ENCODE peak calls at places on chromosomes 1 and 21, in six cellular contexts. K is cardiac muscle cell; B is HCT116; J is endodermal cell; U is NCI-H69; Q is stimulated activated CD8-positive, alpha-beta memory T cell treated with anti-CD3 and anti-CD28 coated beads, Interleukin-4, amount 100 ng/mL, for 24 hours. P is an unnamed sample.

GRCh38 chr21:43300496-43301423 is 126.2 kb downstream of the SIK1 start:
- DNase-seq in U (no peak), B (no peak), Q (no peak), J (no peak), K (no peak), P (no peak)

GRCh38 chr1:54488065-54488750 is 59.8 kb upstream of the ACOT11 start:
- DNase-seq in U (peak), B (peak), K (peak), Q (peak), J (peak), P (peak)

GRCh38 chr1:244388961-244389360 is 62.7 kb downstream of the ADSS2 start:
- DNase-seq in K (no peak), Q (no peak), J (no peak), B (no peak), U (no peak), P (no peak)

GRCh38 chr1:234998174-234998741 is 130.4 kb downstream of the TOMM20 start:
- DNase-seq in B (peak), Q (no peak), U (peak), J (peak), K (no peak), P (peak)

GRCh38 chr1:235622933-235623790 is 26.4 kb downstream of the GNG4 start:
- DNase-seq in B (no peak), U (peak), K (no peak), J (no peak), Q (no peak), P (no peak)

GRCh38 chr1:117059334-117059677 is 820 bp upstream of the TTF2 start:
- DNase-seq in K (no peak), B (peak), J (no peak), U (peak), Q (peak), P (peak)

GRCh38 chr1:44531785-44532566 is 126.9 kb downstream of the RNF220 start:
- DNase-seq in J (no peak), B (peak), U (peak), Q (no peak), K (peak), P (peak)

GRCh38 chr21:14119038-14119437 is 91.7 kb downstream of the LIPI start:
- DNase-seq in K (peak), Q (no peak), U (peak), B (no peak), J (peak), P (peak)

GRCh38 chr1:15983275-15983674 is 7.4 kb upstream of the ZBTB17 start:
- DNase-seq in Q (no peak), J (no peak), B (no peak), K (no peak), U (no peak), P (no peak)

GRCh38 chr1:156114919-156115513 is 505 bp downstream of the LMNA start:
- DNase-seq in J (peak), U (peak), B (no peak), K (peak), Q (no peak), P (peak)

GRCh38 chr1:84782311-84782771 is 92.1 kb upstream of the SSX2IP start:
- DNase-seq in J (peak), Q (peak), U (peak), K (peak), B (peak), P (peak)

GRCh38 chr1:93847811-93848288 is 31.2 kb downstream of the DNTTIP2 start:
- DNase-seq in B (peak), Q (peak), J (peak), K (peak), U (peak), P (peak)

GRCh38 chr1:61083014-61083798 is 845 bp downstream of the NFIA start:
- DNase-seq in K (peak), J (peak), Q (no peak), U (peak), B (no peak), P (peak)

GRCh38 chr1:101915597-101915996 is 81.1 kb downstream of the OLFM3 start:
- DNase-seq in Q (no peak), B (no peak), K (no peak), J (no peak), U (no peak), P (no peak)

GRCh38 chr1:238492271-238492670 is 601.5 kb upstream of the ZP4 start:
- DNase-seq in B (no peak), U (no peak), J (peak), K (no peak), Q (no peak), P (peak)

GRCh38 chr21:39030127-39030884 is 152.9 kb downstream of the PSMG1 start:
- DNase-seq in K (peak), B (no peak), Q (no peak), J (peak), U (no peak), P (no peak)

GRCh38 chr1:26102046-26102925 is 9.3 kb upstream of the PDIK1L start:
- DNase-seq in J (no peak), Q (no peak), K (no peak), B (no peak), U (no peak), P (no peak)

GRCh38 chr1:169236143-169236542 is 129.7 kb downstream of the ATP1B1 start:
- DNase-seq in J (no peak), K (no peak), Q (no peak), U (no peak), B (no peak), P (no peak)

GRCh38 chr1:106846656-106847055 is 209.8 kb upstream of the PRMT6 start:
- DNase-seq in J (no peak), U (no peak), B (no peak), K (no peak), Q (no peak), P (no peak)

GRCh38 chr1:32496127-32496526 is 31.3 kb downstream of the ZBTB8B start:
- DNase-seq in U (no peak), J (no peak), K (no peak), Q (no peak), B (no peak), P (no peak)

P was measured in DMS53.